ENCODE peak calls at places on chromosomes 12 and 14, in nine cellular contexts. T is heart right ventricle; H is left lung; D is IMR-90; Q is aorta; L is breast epithelium; X is pancreas; U is ovary; E is naive thymus-derived CD4-positive, alpha-beta T cell. S is an unnamed sample. For H3K9me3, the result is how much of the 10 kb centered on the place peaks cover.

GRCh38 chr14:54642950-54643695 is 76.2 kb downstream of the SAMD4A start:
- DNase-seq in T (no peak), H (no peak), D (peak), Q (no peak), L (no peak), X (no peak), U (no peak), E (no peak), S (no peak)

GRCh38 chr12:124747426-124748161 is 116.1 kb downstream of the SCARB1 start:
- DNase-seq in T (no peak), H (no peak), D (peak), Q (no peak), L (no peak), X (no peak), U (no peak), E (no peak), S (no peak)

GRCh38 chr14:93981874-93982683 is 5.7 kb upstream of the ASB2 start:
- DNase-seq in T (no peak), H (no peak), D (no peak), Q (no peak), L (no peak), X (no peak), U (no peak), E (no peak), S (no peak)

GRCh38 chr12:5561057-5561456 is 129.1 kb downstream of the NTF3 start:
- DNase-seq in T (no peak), H (peak), D (no peak), Q (no peak), L (no peak), X (no peak), U (no peak), E (no peak), S (no peak)

GRCh38 chr14:71372411-71372838 is 465.2 kb downstream of the PCNX1 start:
- DNase-seq in T (no peak), H (no peak), D (peak), Q (no peak), L (no peak), X (no peak), U (no peak), E (no peak), S (no peak)

GRCh38 chr12:49121047-49121696 is 10.0 kb downstream of the TUBA1B start:
- DNase-seq in T (peak), H (no peak), D (peak), Q (no peak), L (no peak), X (peak), U (no peak), E (no peak), S (no peak)

GRCh38 chr12:291153-291723 is 28.6 kb upstream of the SLC6A13 start:
- DNase-seq in T (no peak), H (no peak), D (no peak), Q (no peak), L (no peak), X (no peak), U (no peak), E (no peak), S (no peak)

GRCh38 chr12:47774664-47775063 is 1.6 kb downstream of the SLC48A1 start:
- DNase-seq in T (no peak), H (no peak), D (no peak), Q (no peak), L (no peak), X (no peak), U (no peak), E (no peak), S (no peak)

GRCh38 chr14:30195946-30196345 is 268.3 kb upstream of the PRKD1 start:
- DNase-seq in T (no peak), H (no peak), D (peak), Q (no peak), L (no peak), X (no peak), U (no peak), E (no peak), S (no peak)

GRCh38 chr14:76718306-76719075 is 42.8 kb upstream of the VASH1 start:
- DNase-seq in T (no peak), H (no peak), D (no peak), Q (peak), L (no peak), X (no peak), U (no peak), E (no peak), S (no peak)

GRCh38 chr12:24198070-24198469 is 248.6 kb upstream of the SOX5 start:
- DNase-seq in T (no peak), H (no peak), D (peak), Q (no peak), L (no peak), X (no peak), U (no peak), E (no peak), S (no peak)

GRCh38 chr12:109767991-109768900 is 54.6 kb downstream of the FAM222A start:
- DNase-seq in T (no peak), H (no peak), D (no peak), Q (peak), L (no peak), X (no peak), U (no peak), E (peak), S (peak)

GRCh38 chr14:37232907-37233481 is 35.3 kb downstream of the MIPOL1 start:
- DNase-seq in T (no peak), H (no peak), D (peak), Q (no peak), L (no peak), X (no peak), U (no peak), E (no peak), S (no peak)

GRCh38 chr12:65956056-65956738 is 131.9 kb downstream of the HMGA2 start:
- DNase-seq in T (no peak), H (no peak), D (no peak), Q (no peak), L (no peak), X (no peak), U (no peak), E (no peak), S (no peak)

GRCh38 chr14:26794731-26795130 is 196.9 kb upstream of the NOVA1 start:
- DNase-seq in T (no peak), H (no peak), D (peak), Q (no peak), L (no peak), X (no peak), U (no peak), E (no peak), S (no peak)
- H3K9me3 ChIP-seq in T (under half), H (under half), D (under half), Q (under half), L (under half), X (under half), U (under half), E (under half), S (under half)

DNA sequence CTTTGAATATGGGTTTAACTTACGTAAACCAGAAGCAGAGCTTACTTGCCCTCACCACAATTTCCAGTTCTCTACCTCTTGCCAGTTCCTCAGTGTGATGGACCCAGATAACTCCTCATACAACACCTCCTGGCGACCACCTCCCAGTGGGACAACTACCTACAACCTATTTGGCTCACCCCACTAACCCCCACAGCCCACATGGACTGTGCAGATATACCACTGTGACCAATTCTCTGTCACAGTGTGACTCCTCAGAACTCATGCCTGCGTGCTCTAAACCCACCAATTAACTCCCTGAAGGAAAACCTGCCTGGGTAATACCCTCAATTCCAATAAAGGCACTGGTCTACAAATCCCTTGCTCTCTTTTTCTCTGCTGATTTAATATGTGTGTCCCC is 311.7 kb downstream of the DIO2 start:
- DNase-seq in T (no peak), H (no peak), D (no peak), Q (no peak), L (no peak), X (no peak), U (no peak), E (no peak), S (no peak)
- H3K9me3 ChIP-seq in T (under half), H (under half), D (under half), Q (under half), L (under half), X (under half), U (under half), E (under half), S (under half)

GRCh38 chr14:42469637-42470426 is 863.2 kb downstream of the LRFN5 start:
- DNase-seq in T (no peak), H (no peak), D (peak), Q (no peak), L (no peak), X (no peak), U (no peak), E (no peak), S (no peak)

GRCh38 chr14:42475289-42475688 is 868.6 kb downstream of the LRFN5 start:
- DNase-seq in T (no peak), H (no peak), D (no peak), Q (no peak), L (no peak), X (no peak), U (no peak), E (no peak), S (no peak)

DNA sequence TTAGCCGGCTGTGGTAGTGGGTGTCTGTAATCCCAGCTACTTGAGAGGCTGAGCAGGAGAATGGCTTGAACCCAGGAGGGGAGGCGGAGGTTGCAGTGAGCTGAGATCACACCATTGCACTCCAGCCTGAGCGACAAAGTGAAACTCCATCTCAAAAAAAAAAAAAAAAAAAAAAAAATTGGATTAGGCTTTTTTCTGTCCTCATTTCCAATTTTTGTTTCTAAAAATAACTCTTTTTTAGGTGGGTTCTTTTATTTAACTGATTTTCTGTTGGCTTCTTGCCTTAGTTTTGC is 863.7 kb downstream of the LRFN5 start:
- DNase-seq in T (no peak), H (no peak), D (no peak), Q (no peak), L (no peak), X (no peak), U (no peak), E (no peak), S (no peak)
- H3K9me3 ChIP-seq in T (under half), H (under half), D (under half), Q (under half), L (under half), X (under half), U (under half), E (under half), S (under half)

GRCh38 chr12:31833541-31833840 is 104.7 kb upstream of the AMN1 start:
- DNase-seq in T (no peak), H (no peak), D (no peak), Q (no peak), L (no peak), X (no peak), U (no peak), E (no peak), S (no peak)

GRCh38 chr12:31832740-31833540 is 104.1 kb upstream of the AMN1 start:
- DNase-seq in T (no peak), H (no peak), D (no peak), Q (no peak), L (no peak), X (no peak), U (no peak), E (no peak), S (peak)

DNA sequence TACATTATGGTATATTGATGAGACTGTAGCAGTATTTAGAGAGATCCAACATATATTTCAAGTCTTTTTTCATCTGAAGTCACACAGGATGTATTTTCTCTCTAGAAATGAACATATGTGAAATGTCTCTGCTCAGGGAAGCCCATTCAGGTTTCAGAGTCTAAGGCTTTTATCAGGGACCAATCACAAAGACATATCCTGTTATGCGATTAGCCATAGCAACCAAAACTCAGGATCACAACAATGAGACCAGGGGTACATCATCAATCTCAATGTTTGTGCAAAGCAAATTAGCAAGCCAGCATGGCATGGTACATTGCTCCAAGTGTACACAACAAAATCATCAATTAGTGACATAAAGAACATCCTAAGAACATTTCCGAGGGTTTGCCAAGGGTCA is 99.2 kb upstream of the AMN1 start:
- DNase-seq in T (no peak), H (no peak), D (no peak), Q (no peak), L (no peak), X (no peak), U (no peak), E (no peak), S (no peak)
- H3K9me3 ChIP-seq in T (under half), H (under half), D (under half), Q (under half), L (under half), X (under half), U (under half), E (under half), S (under half)

DNA sequence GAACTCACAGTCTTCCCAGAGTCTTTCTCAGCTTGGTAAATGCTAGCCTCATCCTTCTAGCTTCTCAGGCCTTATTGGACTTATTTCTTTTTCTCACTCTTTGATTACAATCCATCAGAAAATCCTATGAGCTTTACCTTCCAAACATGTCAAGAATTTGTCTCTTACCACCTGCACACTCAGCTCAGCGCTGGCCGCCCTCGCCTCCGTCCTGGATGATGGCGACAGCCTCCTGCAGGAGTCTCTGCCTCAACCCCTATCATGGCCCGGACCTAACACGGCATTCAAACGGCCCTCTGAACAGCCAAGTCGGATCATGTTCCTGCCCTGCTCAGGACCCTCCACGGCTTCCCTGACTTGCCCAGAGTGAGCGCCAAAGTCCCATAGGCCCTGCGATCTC is 333.1 kb upstream of the FKBP4 start:
- DNase-seq in T (no peak), H (no peak), D (no peak), Q (no peak), L (no peak), X (no peak), U (no peak), E (no peak), S (no peak)
- H3K9me3 ChIP-seq in T (under half), H (under half), D (under half), Q (under half), L (under half), X (under half), U (under half), E (under half), S (under half)

GRCh38 chr12:26293612-26294011 is 98.2 kb downstream of the SSPN start:
- DNase-seq in T (no peak), H (no peak), D (no peak), Q (no peak), L (no peak), X (no peak), U (no peak), E (no peak), S (no peak)
- H3K9me3 ChIP-seq in T (under half), H (under half), D (under half), Q (under half), L (under half), X (under half), U (under half), E (under half), S (under half)

DNA sequence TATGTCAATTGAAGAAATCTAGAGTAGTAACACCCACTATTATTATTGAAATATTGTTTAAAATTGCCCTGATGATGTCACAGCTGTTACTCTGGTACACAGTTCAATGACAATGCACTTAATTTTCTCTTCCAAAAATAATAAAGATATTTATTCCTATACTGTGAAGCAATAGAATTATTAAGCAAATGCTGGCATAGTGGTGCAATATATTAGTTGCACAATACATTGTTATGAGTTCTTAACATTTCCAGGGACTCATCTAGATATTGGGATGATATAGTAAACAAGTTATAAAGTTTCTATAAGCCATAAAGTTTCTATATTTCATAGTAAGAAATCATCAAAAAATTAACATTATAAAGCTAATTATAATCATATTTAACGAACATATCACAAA is 897.8 kb downstream of the LRFN5 start:
- DNase-seq in T (no peak), H (no peak), D (no peak), Q (no peak), L (no peak), X (no peak), U (no peak), E (no peak), S (no peak)
- H3K9me3 ChIP-seq in T (under half), H (under half), D (under half), Q (under half), L (under half), X (under half), U (under half), E (under half), S (under half)

S was measured in T-helper 17 cell.